ENCODE peak calls at places on chromosomes 6 and 20, in five cellular contexts. One of them, this sample, is unnamed.

GRCh38 chr6:4884646-4885427 is 108.6 kb downstream of the CDYL start:
- DNase-seq in fibroblast of the aortic adventitia: no peak
- DNase-seq in colonic mucosa: no peak
- DNase-seq in stomach: no peak
- DNase-seq in left ventricle myocardium inferior: no peak
- DNase-seq in this sample: no peak

GRCh38 chr6:146957443-146957842 is 246.8 kb upstream of the STXBP5 start:
- DNase-seq in left ventricle myocardium inferior: no peak
- DNase-seq in stomach: no peak
- DNase-seq in colonic mucosa: no peak
- DNase-seq in fibroblast of the aortic adventitia: no peak
- DNase-seq in this sample: no peak

GRCh38 chr6:138001750-138002349 is 105.4 kb downstream of the PERP start:
- DNase-seq in colonic mucosa: peak; percentile 78
- DNase-seq in left ventricle myocardium inferior: peak; percentile 32
- DNase-seq in fibroblast of the aortic adventitia: peak; percentile 73
- DNase-seq in stomach: peak; percentile 71
- DNase-seq in this sample: peak; percentile 67

GRCh38 chr20:53752971-53753879 is 159.6 kb upstream of the ZNF217 start:
- DNase-seq in left ventricle myocardium inferior: no peak
- DNase-seq in fibroblast of the aortic adventitia: no peak
- DNase-seq in stomach: no peak
- DNase-seq in colonic mucosa: no peak
- DNase-seq in this sample: peak; percentile 20

GRCh38 chr20:3782597-3782996 is 1.3 kb upstream of the SPEF1 start:
- DNase-seq in fibroblast of the aortic adventitia: no peak
- DNase-seq in left ventricle myocardium inferior: no peak
- DNase-seq in stomach: no peak
- DNase-seq in colonic mucosa: no peak
- DNase-seq in this sample: no peak

GRCh38 chr6:48959401-48960060 is 503.5 kb downstream of the MMUT start:
- DNase-seq in left ventricle myocardium inferior: no peak
- DNase-seq in stomach: no peak
- DNase-seq in colonic mucosa: no peak
- DNase-seq in fibroblast of the aortic adventitia: no peak
- DNase-seq in this sample: no peak

GRCh38 chr6:22250486-22250885 is 46.4 kb downstream of the PRL start:
- DNase-seq in stomach: no peak
- DNase-seq in colonic mucosa: no peak
- DNase-seq in fibroblast of the aortic adventitia: no peak
- DNase-seq in left ventricle myocardium inferior: no peak
- DNase-seq in this sample: no peak

GRCh38 chr6:157460182-157460999 is 79.4 kb downstream of the ZDHHC14 start:
- DNase-seq in left ventricle myocardium inferior: no peak
- DNase-seq in stomach: no peak
- DNase-seq in colonic mucosa: no peak
- DNase-seq in fibroblast of the aortic adventitia: peak; percentile 4
- DNase-seq in this sample: peak; percentile 10

GRCh38 chr6:133632906-133633305 is 256.0 kb upstream of the TCF21 start:
- DNase-seq in left ventricle myocardium inferior: no peak
- DNase-seq in stomach: no peak
- DNase-seq in fibroblast of the aortic adventitia: no peak
- DNase-seq in colonic mucosa: no peak
- DNase-seq in this sample: no peak

GRCh38 chr6:51959744-51960383 is 127.5 kb downstream of the PKHD1 start:
- DNase-seq in fibroblast of the aortic adventitia: peak; percentile 67
- DNase-seq in left ventricle myocardium inferior: peak; percentile 31
- DNase-seq in stomach: peak; percentile 82
- DNase-seq in colonic mucosa: peak; percentile 70
- DNase-seq in this sample: peak; percentile 71
- TF ChIP-seq CTCF in fibroblast of the aortic adventitia: peak; percentile 72
- TF ChIP-seq CTCF in left ventricle myocardium inferior: peak; percentile 70
- TF ChIP-seq CTCF in stomach: peak; percentile 42
- TF ChIP-seq CTCF in colonic mucosa: peak; percentile 54
- TF ChIP-seq CTCF in this sample: peak; percentile 79

GRCh38 chr6:165662041-165662491 is 975 bp downstream of the PDE10A start:
- DNase-seq in fibroblast of the aortic adventitia: peak; percentile 21
- DNase-seq in left ventricle myocardium inferior: peak; percentile 51
- DNase-seq in colonic mucosa: no peak
- DNase-seq in stomach: no peak
- DNase-seq in this sample: peak; percentile 60

GRCh38 chr6:165661416-165662001 is 1.5 kb downstream of the PDE10A start:
- DNase-seq in left ventricle myocardium inferior: no peak
- DNase-seq in colonic mucosa: no peak
- DNase-seq in stomach: no peak
- DNase-seq in fibroblast of the aortic adventitia: peak; percentile 26
- DNase-seq in this sample: peak; percentile 53

GRCh38 chr6:165660881-165661415 is 2.1 kb downstream of the PDE10A start:
- DNase-seq in colonic mucosa: no peak
- DNase-seq in left ventricle myocardium inferior: peak; percentile 41
- DNase-seq in fibroblast of the aortic adventitia: no peak
- DNase-seq in stomach: no peak
- DNase-seq in this sample: no peak

GRCh38 chr6:165658395-165659058 is 4.5 kb downstream of the PDE10A start:
- DNase-seq in colonic mucosa: no peak
- DNase-seq in left ventricle myocardium inferior: no peak
- DNase-seq in fibroblast of the aortic adventitia: no peak
- DNase-seq in stomach: peak; percentile 41
- DNase-seq in this sample: no peak

GRCh38 chr6:165659945-165660862 is 2.8 kb downstream of the PDE10A start:
- DNase-seq in colonic mucosa: no peak
- DNase-seq in left ventricle myocardium inferior: no peak
- DNase-seq in stomach: no peak
- DNase-seq in fibroblast of the aortic adventitia: peak; percentile 23
- DNase-seq in this sample: peak; percentile 42
- H3K4me3 ChIP-seq in colonic mucosa: peak overlapping the region; percentile 23
- H3K4me3 ChIP-seq in left ventricle myocardium inferior: peak overlapping the region; percentile 93
- H3K4me3 ChIP-seq in stomach: peak overlapping the region; percentile 59
- H3K4me3 ChIP-seq in fibroblast of the aortic adventitia: peak overlapping the region; percentile 75
- H3K4me3 ChIP-seq in this sample: peak overlapping the region; percentile 86

GRCh38 chr20:56200456-56200855 is 48.1 kb upstream of the MC3R start:
- DNase-seq in fibroblast of the aortic adventitia: no peak
- DNase-seq in stomach: no peak
- DNase-seq in left ventricle myocardium inferior: no peak
- DNase-seq in colonic mucosa: no peak
- DNase-seq in this sample: no peak
- TF ChIP-seq CTCF in fibroblast of the aortic adventitia: no peak
- TF ChIP-seq CTCF in stomach: no peak
- TF ChIP-seq CTCF in left ventricle myocardium inferior: no peak
- TF ChIP-seq CTCF in colonic mucosa: no peak
- TF ChIP-seq CTCF in this sample: peak; percentile 2

DNA sequence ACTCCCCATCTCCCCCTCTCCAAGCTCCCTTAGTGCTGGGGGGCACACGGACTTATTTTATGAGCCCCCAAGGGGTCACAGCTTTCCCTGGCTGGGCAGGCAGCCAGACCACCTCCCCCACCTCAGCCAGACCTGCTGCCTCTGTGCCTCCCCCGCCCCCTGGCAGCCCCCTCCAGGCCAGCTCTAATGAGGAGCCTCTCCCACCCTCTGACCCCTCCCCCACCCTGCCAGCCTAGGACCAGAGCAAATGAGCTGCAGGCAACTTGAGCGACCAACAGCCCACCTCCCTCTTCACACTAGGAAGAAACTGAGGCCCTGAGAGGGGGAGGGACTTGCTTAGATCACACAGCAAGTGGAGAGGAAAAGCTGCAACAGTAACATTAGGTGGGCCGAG is 1.9 kb downstream of the GDF5 start:
- DNase-seq in stomach: no peak
- DNase-seq in left ventricle myocardium inferior: no peak
- DNase-seq in colonic mucosa: no peak
- DNase-seq in fibroblast of the aortic adventitia: no peak
- DNase-seq in this sample: no peak
- H3K4me3 ChIP-seq in stomach: no peak overlapping the region
- H3K4me3 ChIP-seq in left ventricle myocardium inferior: no peak overlapping the region
- H3K4me3 ChIP-seq in colonic mucosa: no peak overlapping the region
- H3K4me3 ChIP-seq in fibroblast of the aortic adventitia: peak overlapping the region; percentile 61
- H3K4me3 ChIP-seq in this sample: peak overlapping the region; percentile 55

GRCh38 chr6:166176106-166176505 is 8.5 kb upstream of the TBXT start:
- DNase-seq in left ventricle myocardium inferior: no peak
- DNase-seq in fibroblast of the aortic adventitia: no peak
- DNase-seq in colonic mucosa: no peak
- DNase-seq in stomach: no peak
- DNase-seq in this sample: no peak
- TF ChIP-seq CTCF in left ventricle myocardium inferior: no peak
- TF ChIP-seq CTCF in fibroblast of the aortic adventitia: no peak
- TF ChIP-seq CTCF in colonic mucosa: no peak
- TF ChIP-seq CTCF in stomach: no peak
- TF ChIP-seq CTCF in this sample: no peak

GRCh38 chr20:35601021-35601973 is 14.3 kb upstream of the SPAG4 start:
- DNase-seq in colonic mucosa: peak; percentile 83
- DNase-seq in stomach: peak; percentile 83
- DNase-seq in fibroblast of the aortic adventitia: peak; percentile 67
- DNase-seq in left ventricle myocardium inferior: peak; percentile 74
- DNase-seq in this sample: peak; percentile 76
- H3K4me3 ChIP-seq in colonic mucosa: peak overlapping the region; percentile 29
- H3K4me3 ChIP-seq in stomach: peak overlapping the region; percentile 51
- H3K4me3 ChIP-seq in fibroblast of the aortic adventitia: peak overlapping the region; percentile 52
- H3K4me3 ChIP-seq in left ventricle myocardium inferior: peak overlapping the region; percentile 64
- H3K4me3 ChIP-seq in this sample: peak overlapping the region; percentile 48

GRCh38 chr6:169370666-169371343 is 117.2 kb upstream of the THBS2 start:
- DNase-seq in colonic mucosa: no peak
- DNase-seq in fibroblast of the aortic adventitia: no peak
- DNase-seq in stomach: no peak
- DNase-seq in left ventricle myocardium inferior: no peak
- DNase-seq in this sample: peak; percentile 10
- TF ChIP-seq CTCF in colonic mucosa: no peak
- TF ChIP-seq CTCF in fibroblast of the aortic adventitia: no peak
- TF ChIP-seq CTCF in stomach: no peak
- TF ChIP-seq CTCF in left ventricle myocardium inferior: no peak
- TF ChIP-seq CTCF in this sample: no peak

GRCh38 chr20:59299961-59300340 is 460 bp upstream of the EDN3 start:
- DNase-seq in colonic mucosa: peak; percentile 82
- DNase-seq in stomach: no peak
- DNase-seq in left ventricle myocardium inferior: no peak
- DNase-seq in fibroblast of the aortic adventitia: no peak
- DNase-seq in this sample: no peak
- H3K4me3 ChIP-seq in colonic mucosa: peak overlapping the region; percentile 45
- H3K4me3 ChIP-seq in stomach: peak overlapping the region; percentile 1
- H3K4me3 ChIP-seq in left ventricle myocardium inferior: peak overlapping the region; percentile 14
- H3K4me3 ChIP-seq in fibroblast of the aortic adventitia: no peak overlapping the region
- H3K4me3 ChIP-seq in this sample: no peak overlapping the region

DNA sequence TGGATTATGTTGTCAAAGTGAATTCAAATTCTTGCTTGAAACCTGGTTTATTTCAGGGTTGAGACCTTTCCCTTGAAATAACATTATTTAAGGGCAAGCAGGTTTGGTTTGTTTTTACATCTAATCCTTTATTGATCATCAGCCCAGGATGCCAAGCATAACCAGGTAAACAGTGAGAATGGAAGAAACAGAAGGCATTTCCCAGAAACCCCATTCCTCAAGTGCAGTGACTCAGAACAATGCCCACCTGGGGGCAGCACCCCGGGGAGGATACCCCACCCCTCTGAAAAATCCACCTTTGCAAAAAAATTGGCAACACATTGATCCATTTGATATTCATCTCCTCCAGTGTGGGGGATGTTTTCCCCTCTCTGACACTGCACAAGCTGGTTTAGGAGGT is 32.5 kb downstream of the POFUT1 start:
- DNase-seq in fibroblast of the aortic adventitia: no peak
- DNase-seq in stomach: no peak
- DNase-seq in left ventricle myocardium inferior: no peak
- DNase-seq in colonic mucosa: no peak
- DNase-seq in this sample: no peak
- TF ChIP-seq CTCF in fibroblast of the aortic adventitia: no peak
- TF ChIP-seq CTCF in stomach: no peak
- TF ChIP-seq CTCF in left ventricle myocardium inferior: no peak
- TF ChIP-seq CTCF in colonic mucosa: no peak
- TF ChIP-seq CTCF in this sample: no peak